ENCODE peak calls at places on chromosomes 2 and 18, in nine cellular contexts. B, Y, P, H, O, F, G, T and M are unnamed samples.

GRCh38 chr2:45922577-45922988 is 271.1 kb downstream of the PRKCE start:
- DNase-seq in B (peak), Y (no peak), P (peak), H (no peak), O (no peak), F (no peak), G (no peak), T (no peak), M (no peak)

GRCh38 chr2:218960196-218961165 is 1.0 kb downstream of the CDK5R2 start:
- DNase-seq in B (no peak), Y (no peak), P (peak), H (no peak), O (no peak), F (no peak), G (no peak), T (no peak), M (no peak)

GRCh38 chr2:167237478-167237877 is 349.2 kb downstream of the XIRP2 start:
- DNase-seq in B (no peak), Y (no peak), P (no peak), H (no peak), O (no peak), F (no peak), G (no peak), T (no peak), M (no peak)

GRCh38 chr18:8777846-8778245 is 72.5 kb downstream of the MTCL1 start:
- DNase-seq in B (no peak), Y (no peak), P (no peak), H (no peak), O (no peak), F (peak), G (no peak), T (no peak), M (no peak)

GRCh38 chr2:89763254-89763580 is 1071.7 kb downstream of the RPIA start:
- DNase-seq in B (no peak), Y (peak), P (peak), H (peak), O (peak), F (no peak), G (no peak), T (no peak), M (no peak)

GRCh38 chr18:1513519-1513918 is 608.8 kb downstream of the ADCYAP1 start:
- DNase-seq in B (no peak), Y (no peak), P (no peak), H (no peak), O (no peak), F (no peak), G (no peak), T (no peak), M (no peak)

GRCh38 chr2:200399636-200400035 is 93.1 kb downstream of the SPATS2L start:
- DNase-seq in B (no peak), Y (no peak), P (no peak), H (no peak), O (no peak), F (no peak), G (no peak), T (no peak), M (no peak)

GRCh38 chr2:236962816-236963215 is 122.9 kb upstream of the COPS8 start:
- DNase-seq in B (no peak), Y (no peak), P (no peak), H (no peak), O (no peak), F (no peak), G (no peak), T (no peak), M (no peak)